ENCODE peak calls at places on chromosomes 1 and 21, in eight cellular contexts. T is MCF 10A; V is NCI-H1092 treated with DMSO at 0.1 percent for 48 hours; F is stimulated activated naive CD8-positive, alpha-beta T cell treated with anti-CD3 and anti-CD28 coated beads, Interleukin-15, amount 100 ng/mL, for 72 hours; K is RPMI7951; S is AG08396; W is HEK293T; I is CD4-positive, alpha-beta memory T cell. Y is an unnamed sample.

GRCh38 chr1:19220080-19220846 is 10.2 kb upstream of the UBR4 start:
- DNase-seq in T (no peak), V (no peak), F (no peak), K (no peak), S (no peak), W (no peak), I (no peak), Y (no peak)

GRCh38 chr1:32782086-32782485 is 35.1 kb downstream of the YARS1 start:
- DNase-seq in T (no peak), V (no peak), F (no peak), K (no peak), S (no peak), W (peak), I (no peak), Y (no peak)

GRCh38 chr21:41821756-41822431 is 55.0 kb upstream of the RIPK4 start:
- DNase-seq in T (no peak), V (no peak), F (no peak), K (no peak), S (no peak), W (no peak), I (no peak), Y (no peak)

GRCh38 chr1:202805886-202806511 is 2.2 kb downstream of the KDM5B start:
- DNase-seq in T (peak), V (no peak), F (no peak), K (no peak), S (no peak), W (no peak), I (no peak), Y (no peak)

GRCh38 chr1:54940027-54940426 is 40.4 kb upstream of the TMEM61 start:
- DNase-seq in T (no peak), V (no peak), F (no peak), K (no peak), S (no peak), W (no peak), I (no peak), Y (no peak)

GRCh38 chr1:234479310-234479559 is 256 bp upstream of the TARBP1 start:
- DNase-seq in T (no peak), V (no peak), F (no peak), K (no peak), S (no peak), W (no peak), I (no peak), Y (no peak)

GRCh38 chr1:198893763-198894444 is 255.1 kb downstream of the PTPRC start:
- DNase-seq in T (no peak), V (no peak), F (no peak), K (no peak), S (no peak), W (no peak), I (no peak), Y (no peak)

GRCh38 chr1:26162220-26162703 is 3.4 kb downstream of the FAM110D start:
- DNase-seq in T (no peak), V (no peak), F (no peak), K (no peak), S (no peak), W (no peak), I (no peak), Y (no peak)

GRCh38 chr1:29687166-29687565 is 450.8 kb downstream of the PTPRU start:
- DNase-seq in T (no peak), V (no peak), F (no peak), K (peak), S (no peak), W (no peak), I (no peak), Y (no peak)

GRCh38 chr1:174262747-174263241 is 103.5 kb downstream of the RABGAP1L start:
- DNase-seq in T (peak), V (peak), F (peak), K (peak), S (peak), W (peak), I (peak), Y (no peak)

Y was measured in activated T-cell treated with anti-CD3 and anti-CD28 coated beads for 1 hour.